ENCODE peak calls at places on chromosomes 3 and 15, in eight cellular contexts. One of them, this sample, is unnamed.

GRCh38 chr3:141979050-141979671 is 102.7 kb downstream of the ATP1B3 start:
- DNase-seq in HL-60: no peak
- DNase-seq in Panc1: peak; percentile 90
- DNase-seq in suprapubic skin: no peak
- DNase-seq in breast epithelium: no peak
- DNase-seq in sigmoid colon: no peak
- DNase-seq in GM23338: no peak
- DNase-seq in transverse colon: no peak
- DNase-seq in this sample: no peak

GRCh38 chr3:125961289-125961589 is 7.7 kb upstream of the ROPN1B start:
- DNase-seq in HL-60: no peak
- DNase-seq in Panc1: no peak
- DNase-seq in suprapubic skin: no peak
- DNase-seq in breast epithelium: no peak
- DNase-seq in sigmoid colon: no peak
- DNase-seq in GM23338: no peak
- DNase-seq in transverse colon: no peak
- DNase-seq in this sample: no peak

GRCh38 chr15:99425666-99426301 is 140.0 kb upstream of the MEF2A start:
- DNase-seq in HL-60: no peak
- DNase-seq in Panc1: no peak
- DNase-seq in suprapubic skin: peak; percentile 52
- DNase-seq in breast epithelium: no peak
- DNase-seq in sigmoid colon: peak; percentile 61
- DNase-seq in GM23338: no peak
- DNase-seq in transverse colon: peak; percentile 11
- DNase-seq in this sample: no peak

GRCh38 chr3:196619213-196619612 is 20.3 kb upstream of the NRROS start:
- DNase-seq in HL-60: no peak
- DNase-seq in Panc1: no peak
- DNase-seq in suprapubic skin: no peak
- DNase-seq in breast epithelium: no peak
- DNase-seq in sigmoid colon: no peak
- DNase-seq in GM23338: no peak
- DNase-seq in transverse colon: no peak
- DNase-seq in this sample: no peak

GRCh38 chr3:170180107-170180951 is 1.2 kb downstream of the PHC3 start:
- DNase-seq in HL-60: no peak
- DNase-seq in Panc1: no peak
- DNase-seq in suprapubic skin: no peak
- DNase-seq in breast epithelium: no peak
- DNase-seq in sigmoid colon: no peak
- DNase-seq in GM23338: no peak
- DNase-seq in transverse colon: no peak
- DNase-seq in this sample: no peak

GRCh38 chr15:39427705-39428104 is 153.2 kb upstream of the THBS1 start:
- DNase-seq in HL-60: no peak
- DNase-seq in Panc1: no peak
- DNase-seq in suprapubic skin: no peak
- DNase-seq in breast epithelium: no peak
- DNase-seq in sigmoid colon: no peak
- DNase-seq in GM23338: no peak
- DNase-seq in transverse colon: no peak
- DNase-seq in this sample: no peak

GRCh38 chr3:135226057-135226456 is 431.0 kb downstream of the EPHB1 start:
- DNase-seq in HL-60: no peak
- DNase-seq in Panc1: no peak
- DNase-seq in suprapubic skin: no peak
- DNase-seq in breast epithelium: no peak
- DNase-seq in sigmoid colon: no peak
- DNase-seq in GM23338: no peak
- DNase-seq in transverse colon: no peak
- DNase-seq in this sample: no peak

GRCh38 chr3:16147226-16147625 is 27.3 kb upstream of the GALNT15 start:
- DNase-seq in HL-60: no peak
- DNase-seq in Panc1: no peak
- DNase-seq in suprapubic skin: no peak
- DNase-seq in breast epithelium: no peak
- DNase-seq in sigmoid colon: no peak
- DNase-seq in GM23338: no peak
- DNase-seq in transverse colon: no peak
- DNase-seq in this sample: peak; percentile 17

GRCh38 chr15:40590635-40591105 is 3.4 kb upstream of the KNL1 start:
- DNase-seq in HL-60: no peak
- DNase-seq in Panc1: no peak
- DNase-seq in suprapubic skin: no peak
- DNase-seq in breast epithelium: no peak
- DNase-seq in sigmoid colon: no peak
- DNase-seq in GM23338: no peak
- DNase-seq in transverse colon: no peak
- DNase-seq in this sample: no peak

GRCh38 chr15:78811825-78812183 is 540 bp upstream of the ADAMTS7 start:
- DNase-seq in HL-60: no peak
- DNase-seq in Panc1: no peak
- DNase-seq in suprapubic skin: peak; percentile 66
- DNase-seq in breast epithelium: no peak
- DNase-seq in sigmoid colon: no peak
- DNase-seq in GM23338: no peak
- DNase-seq in transverse colon: no peak
- DNase-seq in this sample: no peak

GRCh38 chr15:41981373-41982132 is 9.2 kb upstream of the EHD4 start:
- DNase-seq in HL-60: no peak
- DNase-seq in Panc1: no peak
- DNase-seq in suprapubic skin: peak; percentile 39
- DNase-seq in breast epithelium: no peak
- DNase-seq in sigmoid colon: peak; percentile 35
- DNase-seq in GM23338: no peak
- DNase-seq in transverse colon: no peak
- DNase-seq in this sample: no peak

GRCh38 chr3:32956750-32957570 is 5.5 kb downstream of the CCR4 start:
- DNase-seq in HL-60: no peak
- DNase-seq in Panc1: no peak
- DNase-seq in suprapubic skin: no peak
- DNase-seq in breast epithelium: no peak
- DNase-seq in sigmoid colon: no peak
- DNase-seq in GM23338: no peak
- DNase-seq in transverse colon: no peak
- DNase-seq in this sample: no peak

GRCh38 chr3:23959147-23959900 is 14.2 kb downstream of the NR1D2 start:
- DNase-seq in HL-60: no peak
- DNase-seq in Panc1: peak; percentile 82
- DNase-seq in suprapubic skin: no peak
- DNase-seq in breast epithelium: no peak
- DNase-seq in sigmoid colon: no peak
- DNase-seq in GM23338: peak; percentile 25
- DNase-seq in transverse colon: no peak
- DNase-seq in this sample: no peak

GRCh38 chr3:69921651-69922050 is 77.9 kb upstream of the SAMMSON start:
- DNase-seq in HL-60: no peak
- DNase-seq in Panc1: no peak
- DNase-seq in suprapubic skin: no peak
- DNase-seq in breast epithelium: no peak
- DNase-seq in sigmoid colon: no peak
- DNase-seq in GM23338: no peak
- DNase-seq in transverse colon: no peak
- DNase-seq in this sample: no peak

GRCh38 chr3:183844606-183845005 is 19.2 kb upstream of the MAP6D1 start:
- DNase-seq in HL-60: no peak
- DNase-seq in Panc1: no peak
- DNase-seq in suprapubic skin: no peak
- DNase-seq in breast epithelium: no peak
- DNase-seq in sigmoid colon: no peak
- DNase-seq in GM23338: no peak
- DNase-seq in transverse colon: no peak
- DNase-seq in this sample: no peak

GRCh38 chr3:152381881-152382295 is 113.2 kb downstream of the MBNL1 start:
- DNase-seq in HL-60: no peak
- DNase-seq in Panc1: no peak
- DNase-seq in suprapubic skin: no peak
- DNase-seq in breast epithelium: no peak
- DNase-seq in sigmoid colon: no peak
- DNase-seq in GM23338: no peak
- DNase-seq in transverse colon: no peak
- DNase-seq in this sample: no peak
- TF ChIP-seq POLR2AphosphoS5 in HL-60: no peak
- TF ChIP-seq POLR2AphosphoS5 in Panc1: no peak
- TF ChIP-seq POLR2AphosphoS5 in suprapubic skin: no peak
- TF ChIP-seq POLR2AphosphoS5 in breast epithelium: no peak
- TF ChIP-seq POLR2AphosphoS5 in sigmoid colon: no peak
- TF ChIP-seq POLR2AphosphoS5 in GM23338: no peak
- TF ChIP-seq POLR2AphosphoS5 in transverse colon: no peak
- TF ChIP-seq POLR2AphosphoS5 in this sample: no peak

GRCh38 chr3:155070932-155071387 is 9.2 kb upstream of the MME start:
- DNase-seq in HL-60: no peak
- DNase-seq in Panc1: peak; percentile 53
- DNase-seq in suprapubic skin: peak; percentile 71
- DNase-seq in breast epithelium: no peak
- DNase-seq in sigmoid colon: no peak
- DNase-seq in GM23338: no peak
- DNase-seq in transverse colon: no peak
- DNase-seq in this sample: no peak
- TF ChIP-seq POLR2AphosphoS5 in HL-60: no peak
- TF ChIP-seq POLR2AphosphoS5 in Panc1: no peak
- TF ChIP-seq POLR2AphosphoS5 in suprapubic skin: no peak
- TF ChIP-seq POLR2AphosphoS5 in breast epithelium: no peak
- TF ChIP-seq POLR2AphosphoS5 in sigmoid colon: no peak
- TF ChIP-seq POLR2AphosphoS5 in GM23338: no peak
- TF ChIP-seq POLR2AphosphoS5 in transverse colon: no peak
- TF ChIP-seq POLR2AphosphoS5 in this sample: no peak

GRCh38 chr15:45644437-45644836 is 9.6 kb downstream of the SQOR start:
- DNase-seq in HL-60: no peak
- DNase-seq in Panc1: no peak
- DNase-seq in suprapubic skin: no peak
- DNase-seq in breast epithelium: no peak
- DNase-seq in sigmoid colon: no peak
- DNase-seq in GM23338: no peak
- DNase-seq in transverse colon: no peak
- DNase-seq in this sample: no peak

GRCh38 chr15:45640610-45641009 is 5.8 kb downstream of the SQOR start:
- DNase-seq in HL-60: no peak
- DNase-seq in Panc1: no peak
- DNase-seq in suprapubic skin: no peak
- DNase-seq in breast epithelium: no peak
- DNase-seq in sigmoid colon: no peak
- DNase-seq in GM23338: no peak
- DNase-seq in transverse colon: no peak
- DNase-seq in this sample: no peak

GRCh38 chr15:45641374-45641778 is 6.5 kb downstream of the SQOR start:
- DNase-seq in HL-60: peak; percentile 59
- DNase-seq in Panc1: no peak
- DNase-seq in suprapubic skin: peak; percentile 74
- DNase-seq in breast epithelium: peak; percentile 47
- DNase-seq in sigmoid colon: peak; percentile 89
- DNase-seq in GM23338: no peak
- DNase-seq in transverse colon: peak; percentile 73
- DNase-seq in this sample: no peak

GRCh38 chr15:45645026-45645980 is 10.5 kb downstream of the SQOR start:
- DNase-seq in HL-60: peak; percentile 67
- DNase-seq in Panc1: no peak
- DNase-seq in suprapubic skin: no peak
- DNase-seq in breast epithelium: no peak
- DNase-seq in sigmoid colon: no peak
- DNase-seq in GM23338: no peak
- DNase-seq in transverse colon: peak; percentile 59
- DNase-seq in this sample: no peak

DNA sequence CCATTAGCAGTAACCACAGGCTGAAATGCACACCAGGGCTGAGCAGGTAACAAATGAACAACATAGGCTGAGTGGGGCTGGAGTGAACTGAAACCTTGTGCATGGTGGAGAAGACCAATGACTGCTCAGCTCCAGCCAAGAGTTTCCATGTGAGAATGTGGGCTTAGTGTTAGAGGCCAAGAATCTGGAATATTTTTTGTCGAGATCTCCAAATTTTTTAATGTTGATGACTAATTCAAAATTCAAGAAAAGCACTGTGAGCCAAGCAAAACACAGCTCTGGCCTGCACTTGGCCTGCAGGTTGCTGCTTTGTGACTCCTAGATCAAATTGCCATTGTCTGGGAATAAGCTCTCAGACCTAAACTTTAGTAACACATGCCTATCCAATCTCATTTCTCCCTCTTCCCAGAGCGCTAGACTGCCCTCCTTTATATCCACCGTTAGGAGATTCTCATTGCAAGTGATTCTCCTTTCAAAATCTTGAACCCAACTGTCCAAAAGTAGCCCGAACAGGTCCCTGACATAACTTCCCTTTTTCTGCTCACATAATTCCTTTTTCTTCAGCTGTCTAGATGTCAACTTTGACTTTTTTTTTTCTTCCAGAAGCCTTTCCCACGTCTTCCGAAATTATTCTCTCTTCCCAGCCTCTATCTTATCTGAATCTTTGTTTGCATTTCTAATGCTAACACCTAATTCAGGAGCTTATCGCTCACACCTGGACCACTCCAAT is 7.5 kb downstream of the SQOR start:
- DNase-seq in HL-60: no peak
- DNase-seq in Panc1: no peak
- DNase-seq in suprapubic skin: no peak
- DNase-seq in breast epithelium: no peak
- DNase-seq in sigmoid colon: peak; percentile 73
- DNase-seq in GM23338: no peak
- DNase-seq in transverse colon: no peak
- DNase-seq in this sample: no peak
- TF ChIP-seq POLR2AphosphoS5 in HL-60: no peak
- TF ChIP-seq POLR2AphosphoS5 in Panc1: no peak
- TF ChIP-seq POLR2AphosphoS5 in suprapubic skin: no peak
- TF ChIP-seq POLR2AphosphoS5 in breast epithelium: no peak
- TF ChIP-seq POLR2AphosphoS5 in sigmoid colon: no peak
- TF ChIP-seq POLR2AphosphoS5 in GM23338: no peak
- TF ChIP-seq POLR2AphosphoS5 in transverse colon: no peak
- TF ChIP-seq POLR2AphosphoS5 in this sample: no peak

GRCh38 chr3:61579685-61580084 is 18.3 kb downstream of the PTPRG start:
- DNase-seq in HL-60: no peak
- DNase-seq in Panc1: no peak
- DNase-seq in suprapubic skin: no peak
- DNase-seq in breast epithelium: no peak
- DNase-seq in sigmoid colon: no peak
- DNase-seq in GM23338: no peak
- DNase-seq in transverse colon: no peak
- DNase-seq in this sample: no peak

GRCh38 chr3:61577760-61578159 is 16.4 kb downstream of the PTPRG start:
- DNase-seq in HL-60: no peak
- DNase-seq in Panc1: no peak
- DNase-seq in suprapubic skin: no peak
- DNase-seq in breast epithelium: no peak
- DNase-seq in sigmoid colon: no peak
- DNase-seq in GM23338: no peak
- DNase-seq in transverse colon: no peak
- DNase-seq in this sample: no peak

GRCh38 chr3:61580982-61581654 is 19.7 kb downstream of the PTPRG start:
- DNase-seq in HL-60: no peak
- DNase-seq in Panc1: no peak
- DNase-seq in suprapubic skin: no peak
- DNase-seq in breast epithelium: no peak
- DNase-seq in sigmoid colon: no peak
- DNase-seq in GM23338: no peak
- DNase-seq in transverse colon: no peak
- DNase-seq in this sample: no peak

GRCh38 chr3:61575893-61576292 is 14.5 kb downstream of the PTPRG start:
- DNase-seq in HL-60: no peak
- DNase-seq in Panc1: no peak
- DNase-seq in suprapubic skin: no peak
- DNase-seq in breast epithelium: no peak
- DNase-seq in sigmoid colon: no peak
- DNase-seq in GM23338: no peak
- DNase-seq in transverse colon: no peak
- DNase-seq in this sample: no peak

GRCh38 chr3:61578667-61579367 is 17.4 kb downstream of the PTPRG start:
- DNase-seq in HL-60: no peak
- DNase-seq in Panc1: no peak
- DNase-seq in suprapubic skin: no peak
- DNase-seq in breast epithelium: no peak
- DNase-seq in sigmoid colon: no peak
- DNase-seq in GM23338: no peak
- DNase-seq in transverse colon: no peak
- DNase-seq in this sample: no peak
- TF ChIP-seq POLR2AphosphoS5 in HL-60: no peak
- TF ChIP-seq POLR2AphosphoS5 in Panc1: no peak
- TF ChIP-seq POLR2AphosphoS5 in suprapubic skin: no peak
- TF ChIP-seq POLR2AphosphoS5 in breast epithelium: no peak
- TF ChIP-seq POLR2AphosphoS5 in sigmoid colon: no peak
- TF ChIP-seq POLR2AphosphoS5 in GM23338: no peak
- TF ChIP-seq POLR2AphosphoS5 in transverse colon: no peak
- TF ChIP-seq POLR2AphosphoS5 in this sample: no peak

This sample was measured in GM12892.